ENCODE peak calls at places on chromosomes 16 and 17, in seven cellular contexts. Q is neural progenitor cell, R is GM23248, S is PC-9, T is MM.1S, E is PC-3, P is SK-N-SH. K is an unnamed sample.

GRCh38 chr17:16074423-16074822 is 74.8 kb downstream of the TTC19 start:
- DNase-seq in R (no peak), Q (no peak), T (no peak), P (no peak), E (no peak), S (no peak), K (no peak)

GRCh38 chr17:14775761-14776492 is 475.0 kb downstream of the HS3ST3B1 start:
- DNase-seq in S (no peak), P (no peak), Q (no peak), R (peak; percentile 21), E (no peak), T (no peak), K (no peak)

GRCh38 chr16:84209989-84210388 is 19.0 kb downstream of the ADAD2 start:
- DNase-seq in S (no peak), T (no peak), E (no peak), R (no peak), P (no peak), Q (no peak), K (peak; percentile 43)

GRCh38 chr17:77778636-77779524 is 179.6 kb upstream of the TNRC6C start:
- DNase-seq in R (peak; percentile 21), Q (no peak), T (no peak), P (peak; percentile 96), S (no peak), E (no peak), K (no peak)

GRCh38 chr17:16108858-16109257 is 106.5 kb downstream of the NCOR1 start:
- DNase-seq in E (no peak), S (no peak), Q (no peak), P (no peak), R (no peak), T (no peak), K (no peak)

GRCh38 chr17:58969612-58970011 is 137.1 kb downstream of the TRIM37 start:
- DNase-seq in Q (no peak), T (no peak), R (no peak), P (no peak), E (no peak), S (no peak), K (no peak)

GRCh38 chr17:64531955-64532371 is 25.2 kb downstream of the CEP95 start:
- DNase-seq in T (no peak), P (no peak), Q (no peak), R (peak; percentile 56), S (no peak), E (peak; percentile 34), K (no peak)

GRCh38 chr16:49700928-49701685 is 154.8 kb downstream of the ZNF423 start:
- DNase-seq in R (no peak), E (no peak), T (no peak), Q (peak; percentile 60), P (no peak), S (no peak), K (peak; percentile 36)

GRCh38 chr17:78269893-78270490 is 38.6 kb downstream of the TMEM235 start:
- DNase-seq in R (no peak), S (no peak), Q (peak; percentile 51), E (no peak), P (no peak), T (no peak), K (no peak)

GRCh38 chr17:55175788-55176425 is 88.9 kb upstream of the HLF start:
- DNase-seq in P (no peak), Q (no peak), S (no peak), R (no peak), T (no peak), E (no peak), K (no peak)

DNA sequence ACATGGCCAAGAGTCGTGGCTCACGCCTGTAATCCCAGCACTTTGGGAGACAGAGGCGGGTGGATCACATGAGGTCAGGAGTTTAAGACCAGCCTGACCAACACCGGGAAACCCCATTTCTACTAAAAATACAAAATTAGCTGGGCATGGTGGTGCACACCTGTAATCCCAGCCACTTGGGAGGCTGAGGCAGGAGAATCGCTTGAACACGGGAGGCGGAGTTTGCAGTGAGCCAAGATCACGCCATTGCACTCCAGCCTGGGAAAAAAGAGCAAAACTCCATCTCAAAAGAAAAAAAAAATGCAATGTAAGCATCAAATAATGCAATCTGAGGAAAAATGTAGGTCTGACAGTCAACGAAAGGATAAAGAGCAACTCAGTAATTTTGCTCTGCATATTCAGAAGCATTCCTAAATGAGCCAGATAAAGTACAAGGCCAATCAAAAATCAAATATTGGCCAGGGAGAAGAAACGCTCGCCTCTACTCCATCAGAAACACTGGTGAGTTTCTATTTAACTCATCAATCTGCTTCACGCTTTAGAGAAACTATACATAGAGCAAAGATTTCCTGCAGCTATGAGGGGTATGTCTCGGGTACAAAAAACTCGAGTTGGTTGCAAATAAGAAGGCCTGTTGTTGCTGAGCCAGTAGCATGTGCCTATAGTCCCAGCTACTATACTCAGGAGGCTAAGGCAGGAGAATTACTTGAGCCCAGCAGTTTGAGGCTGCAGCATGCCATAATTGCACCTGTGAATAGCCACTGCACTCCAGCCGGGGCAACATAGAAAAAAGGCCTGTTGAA is 3.7 kb downstream of the TXNDC11 start:
- DNase-seq in S (no peak), R (no peak), E (no peak), P (no peak), T (peak; percentile 71), Q (no peak), K (no peak)
- H3F3A ChIP-seq in S (peaks cover 8% of the 10 kb centered on the region), R (peaks cover 24% of the 10 kb centered on the region), E (no peaks in the 10 kb centered on the region), P (peaks cover 1% of the 10 kb centered on the region), T (peaks cover 86% of the 10 kb centered on the region), Q (peaks cover 5% of the 10 kb centered on the region), K (peaks cover 11% of the 10 kb centered on the region)

DNA sequence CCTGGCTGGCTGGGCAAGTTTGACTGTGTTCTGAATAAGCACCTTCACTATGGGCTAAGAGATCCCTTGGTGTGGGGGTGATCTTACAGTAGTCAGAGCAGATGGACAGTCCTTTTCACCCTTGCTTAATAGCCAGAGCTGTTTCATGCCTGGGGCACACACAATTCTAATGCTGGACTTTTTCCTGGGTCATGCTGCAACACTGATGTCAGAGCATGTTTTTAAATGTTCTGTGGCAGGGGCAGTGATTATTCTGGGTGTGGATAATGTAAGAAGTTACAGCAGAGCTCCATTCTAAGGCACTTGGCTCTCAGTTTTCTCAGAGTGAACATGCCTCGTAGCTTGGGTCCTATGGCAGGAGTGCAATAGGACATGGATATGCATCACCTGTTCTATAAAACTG is 4.0 kb upstream of the CD68 start:
- DNase-seq in R (peak; percentile 58), T (no peak), P (no peak), S (no peak), E (no peak), Q (no peak), K (no peak)
- H3F3A ChIP-seq in R (peaks cover 63% of the 10 kb centered on the region), T (peaks cover 79% of the 10 kb centered on the region), P (peaks cover 71% of the 10 kb centered on the region), S (peaks cover 73% of the 10 kb centered on the region), E (peaks cover 37% of the 10 kb centered on the region), Q (peaks cover 79% of the 10 kb centered on the region), K (peaks cover 83% of the 10 kb centered on the region)

GRCh38 chr17:36507266-36507665 is 20.8 kb downstream of the ZNHIT3 start:
- DNase-seq in R (no peak), E (no peak), T (no peak), S (no peak), P (no peak), Q (no peak), K (no peak)

GRCh38 chr17:36509272-36509985 is 22.9 kb downstream of the ZNHIT3 start:
- DNase-seq in S (no peak), T (no peak), R (no peak), E (no peak), Q (no peak), P (no peak), K (no peak)

GRCh38 chr17:36512641-36513040 is 22.0 kb downstream of the MYO19 start:
- DNase-seq in R (no peak), S (no peak), T (no peak), Q (no peak), E (no peak), P (no peak), K (no peak)

GRCh38 chr17:36511216-36511615 is 23.5 kb downstream of the MYO19 start:
- DNase-seq in S (no peak), P (no peak), Q (no peak), E (no peak), T (no peak), R (no peak), K (no peak)

DNA sequence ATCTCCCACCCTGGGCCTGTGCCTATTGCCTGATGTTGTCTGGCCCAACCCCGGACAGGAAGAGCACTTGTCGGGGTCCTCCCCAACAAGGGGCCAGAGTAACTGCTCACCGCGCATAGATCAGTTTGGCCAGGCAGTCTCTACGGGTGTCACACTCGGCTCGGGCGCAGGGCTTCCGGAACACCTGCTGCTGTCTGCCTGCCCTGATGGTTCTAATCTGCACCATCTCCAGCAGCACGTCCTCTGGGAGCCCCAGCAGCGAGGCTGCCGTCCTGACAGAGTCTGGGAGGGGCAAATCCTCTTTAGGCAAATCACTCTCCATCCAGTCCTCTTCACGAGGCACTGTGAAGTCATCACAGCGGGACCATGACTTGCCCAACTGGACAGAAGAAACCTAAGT is 24.0 kb downstream of the MYO19 start:
- DNase-seq in S (no peak), T (no peak), E (no peak), R (no peak), Q (no peak), P (no peak), K (no peak)
- H3F3A ChIP-seq in S (no peaks in the 10 kb centered on the region), T (no peaks in the 10 kb centered on the region), E (no peaks in the 10 kb centered on the region), R (no peaks in the 10 kb centered on the region), Q (no peaks in the 10 kb centered on the region), P (peaks cover 3% of the 10 kb centered on the region), K (no peaks in the 10 kb centered on the region)

DNA sequence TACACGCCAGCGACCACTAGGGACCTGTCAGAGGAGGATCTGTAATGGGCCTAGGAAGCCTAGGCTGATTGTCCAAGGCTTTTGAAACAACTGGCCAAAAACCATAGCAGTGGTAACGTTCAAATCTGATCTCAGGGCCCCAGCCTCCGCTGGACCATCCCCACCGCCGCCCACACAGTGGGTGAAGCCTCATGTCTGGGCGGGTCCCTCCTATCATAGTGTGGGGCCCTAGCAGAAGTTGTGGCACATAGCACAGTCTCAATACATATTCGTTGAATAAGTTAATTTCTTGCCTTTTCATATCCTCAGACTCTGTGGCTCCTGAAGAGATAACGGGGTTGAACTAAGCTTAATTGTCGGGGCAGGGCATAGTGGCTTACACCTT is 818 bp downstream of the DPH1 start:
- DNase-seq in E (no peak), S (peak; percentile 36), Q (peak; percentile 92), T (no peak), R (peak; percentile 96), P (no peak), K (no peak)
- H3F3A ChIP-seq in E (no peaks in the 10 kb centered on the region), S (peaks cover 15% of the 10 kb centered on the region), Q (peaks cover 7% of the 10 kb centered on the region), T (no peaks in the 10 kb centered on the region), R (peaks cover 12% of the 10 kb centered on the region), P (no peaks in the 10 kb centered on the region), K (peaks cover 4% of the 10 kb centered on the region)

DNA sequence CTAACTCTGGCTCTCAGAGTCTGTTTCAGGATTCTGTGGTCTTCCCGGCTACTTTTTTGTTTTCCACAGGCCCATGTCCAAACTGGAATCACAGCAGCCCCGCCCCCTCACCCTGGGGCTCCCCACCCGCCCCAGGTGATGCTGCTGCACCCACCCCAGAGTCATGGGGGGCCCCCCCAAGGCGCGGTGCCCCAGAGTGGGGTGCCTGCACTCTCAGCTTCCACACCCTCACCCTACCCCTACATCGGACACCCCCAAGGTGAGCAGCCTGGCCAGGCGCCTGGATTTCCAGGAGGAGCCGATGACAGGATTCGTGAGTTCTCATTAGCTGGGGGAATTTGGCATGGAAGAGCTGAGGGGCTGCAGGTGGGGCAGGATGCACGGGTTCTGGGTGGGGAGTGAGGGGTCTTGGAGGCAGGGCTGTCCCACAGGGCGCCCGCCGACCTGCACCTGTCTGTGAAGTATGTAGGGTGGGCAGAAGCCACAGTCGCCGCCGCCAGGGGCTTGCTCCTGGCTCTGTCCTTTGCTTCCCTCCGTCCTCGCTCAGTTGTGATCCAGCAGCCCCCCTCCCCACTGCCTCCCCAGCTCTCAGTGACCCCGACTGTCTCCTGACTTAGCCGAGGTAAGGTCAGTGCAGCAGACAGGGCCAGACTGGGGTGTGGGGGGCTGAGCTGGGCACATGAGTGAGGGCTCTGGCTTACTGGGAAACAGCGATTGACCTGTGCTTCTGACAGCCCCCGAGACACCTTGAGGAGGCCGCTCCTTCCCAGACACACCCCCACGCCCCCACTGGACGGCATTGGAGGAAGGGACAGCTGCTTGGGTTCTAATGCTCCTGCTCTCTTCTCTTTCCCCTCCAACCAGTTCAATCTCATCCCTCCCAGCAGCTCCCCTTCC is 10.0 kb downstream of the TUFM start:
- DNase-seq in Q (no peak), T (no peak), S (no peak), P (no peak), R (no peak), E (no peak), K (no peak)
- H3F3A ChIP-seq in Q (peaks cover 34% of the 10 kb centered on the region), T (peaks cover 18% of the 10 kb centered on the region), S (peaks cover 93% of the 10 kb centered on the region), P (peaks cover 34% of the 10 kb centered on the region), R (peaks cover 29% of the 10 kb centered on the region), E (no peaks in the 10 kb centered on the region), K (peaks cover 25% of the 10 kb centered on the region)

K was measured in GM23338.